ENCODE peak calls at places on chromosome 1, in five cellular contexts. I is foreskin keratinocyte; F is stimulated activated CD8-positive, alpha-beta memory T cell treated with anti-CD3 and anti-CD28 coated beads, Interleukin-4, amount 100 ng/mL, for 24 hours; K is astrocyte of the cerebellum; U is hypothalamus. O is an unnamed sample.

GRCh38 chr1:179043907-179044306 is 18.2 kb downstream of the FAM20B start:
- DNase-seq in I (no peak), F (no peak), K (no peak), U (no peak), O (no peak)

GRCh38 chr1:170240409-170240808 is 94.7 kb downstream of the NTMT2 start:
- DNase-seq in I (no peak), F (no peak), K (no peak), U (no peak), O (no peak)

GRCh38 chr1:119308130-119308529 is 60.5 kb upstream of the HAO2 start:
- DNase-seq in I (no peak), F (no peak), K (no peak), U (no peak), O (no peak)

GRCh38 chr1:114668784-114669561 is 876 bp downstream of the DENND2C start:
- DNase-seq in I (peak; percentile 64), F (no peak), K (no peak), U (no peak), O (no peak)

GRCh38 chr1:180270767-180271639 is 40.9 kb downstream of the LHX4 start:
- DNase-seq in I (peak; percentile 72), F (no peak), K (peak; percentile 38), U (no peak), O (peak; percentile 79)

GRCh38 chr1:77313491-77313890 is 31.7 kb downstream of the AK5 start:
- DNase-seq in I (peak; percentile 25), F (no peak), K (no peak), U (no peak), O (no peak)

GRCh38 chr1:31799895-31800676 is 15.7 kb downstream of the SPOCD1 start:
- DNase-seq in I (no peak), F (no peak), K (no peak), U (no peak), O (no peak)

GRCh38 chr1:23196627-23197328 is 20.5 kb downstream of the HTR1D start:
- DNase-seq in I (peak; percentile 99), F (no peak), K (peak; percentile 96), U (no peak), O (no peak)

GRCh38 chr1:94540440-94541174 is 952 bp downstream of the F3 start:
- DNase-seq in I (no peak), F (no peak), K (no peak), U (no peak), O (no peak)

GRCh38 chr1:182170941-182171461 is 109.5 kb upstream of the ZNF648 start:
- DNase-seq in I (no peak), F (no peak), K (no peak), U (no peak), O (no peak)

GRCh38 chr1:48007044-48007443 is 9.9 kb upstream of the TRABD2B start:
- DNase-seq in I (peak; percentile 81), F (no peak), K (no peak), U (no peak), O (no peak)

GRCh38 chr1:172588296-172589291 is 55.6 kb downstream of the SUCO start:
- DNase-seq in I (peak; percentile 43), F (no peak), K (peak; percentile 79), U (no peak), O (no peak)

GRCh38 chr1:191913234-191913948 is 244.9 kb upstream of the RGS18 start:
- DNase-seq in I (no peak), F (no peak), K (no peak), U (no peak), O (no peak)

GRCh38 chr1:21293537-21294265 is 3.4 kb upstream of the ECE1 start:
- DNase-seq in I (no peak), F (peak; percentile 70), K (no peak), U (no peak), O (no peak)

GRCh38 chr1:156959414-156959813 is 39.0 kb downstream of the LRRC71 start:
- DNase-seq in I (no peak), F (no peak), K (no peak), U (no peak), O (no peak)

GRCh38 chr1:35433714-35434113 is 123.5 kb downstream of the KIAA0319L start:
- DNase-seq in I (no peak), F (no peak), K (no peak), U (no peak), O (no peak)

O was measured in lower leg skin.